ENCODE peak calls at places on chromosomes 1 and 21, in ten cellular contexts. M, O, N, L, W, T, Z, J, B and P are unnamed samples.

GRCh38 chr1:23470282-23471070 is 13.5 kb downstream of the ASAP3 start:
- DNase-seq in M (no peak), O (no peak), N (no peak), L (peak; percentile 90), W (peak; percentile 81), T (peak; percentile 39), Z (no peak), J (no peak), B (no peak), P (peak; percentile 17)

GRCh38 chr1:22780696-22781095 is 70.1 kb downstream of the EPHB2 start:
- DNase-seq in M (peak; percentile 55), O (peak; percentile 13), N (no peak), L (no peak), W (peak; percentile 29), T (peak; percentile 81), Z (no peak), J (peak; percentile 32), B (no peak), P (no peak)

GRCh38 chr1:69700770-69701169 is 133.0 kb downstream of the LRRC7 start:
- DNase-seq in M (no peak), O (no peak), N (no peak), L (no peak), W (peak; percentile 19), T (no peak), Z (no peak), J (no peak), B (no peak), P (no peak)

GRCh38 chr1:54374766-54375165 is 31.4 kb downstream of the SSBP3 start:
- DNase-seq in M (no peak), O (no peak), N (no peak), L (no peak), W (no peak), T (no peak), Z (no peak), J (no peak), B (no peak), P (no peak)

GRCh38 chr1:201731592-201731991 is 97.4 kb upstream of the IPO9 start:
- DNase-seq in M (no peak), O (no peak), N (no peak), L (no peak), W (no peak), T (no peak), Z (no peak), J (no peak), B (no peak), P (no peak)

GRCh38 chr1:33905241-33905640 is 41.4 kb downstream of the HMGB4 start:
- DNase-seq in M (no peak), O (no peak), N (no peak), L (no peak), W (no peak), T (no peak), Z (no peak), J (no peak), B (no peak), P (no peak)

GRCh38 chr1:192399161-192399560 is 82.4 kb downstream of the RGS21 start:
- DNase-seq in M (no peak), O (no peak), N (no peak), L (no peak), W (no peak), T (no peak), Z (no peak), J (no peak), B (no peak), P (no peak)

GRCh38 chr1:225834417-225835329 is 24.7 kb downstream of the EPHX1 start:
- DNase-seq in M (peak; percentile 33), O (no peak), N (peak; percentile 92), L (peak; percentile 68), W (no peak), T (no peak), Z (peak; percentile 82), J (no peak), B (no peak), P (no peak)

GRCh38 chr1:65265296-65266271 is 43.8 kb upstream of the DNAJC6 start:
- DNase-seq in M (no peak), O (no peak), N (no peak), L (no peak), W (peak; percentile 81), T (no peak), Z (peak; percentile 55), J (peak; percentile 34), B (peak; percentile 23), P (peak; percentile 32)

GRCh38 chr1:232587141-232588008 is 42.6 kb downstream of the SIPA1L2 start:
- DNase-seq in M (no peak), O (no peak), N (no peak), L (no peak), W (no peak), T (no peak), Z (no peak), J (no peak), B (no peak), P (no peak)

GRCh38 chr1:87077959-87078673 is 163.7 kb downstream of the HS2ST1 start:
- DNase-seq in M (no peak), O (no peak), N (no peak), L (no peak), W (no peak), T (no peak), Z (no peak), J (no peak), B (no peak), P (no peak)

GRCh38 chr1:206739411-206740076 is 31.0 kb upstream of the IL19 start:
- DNase-seq in M (peak; percentile 41), O (no peak), N (no peak), L (no peak), W (peak; percentile 69), T (no peak), Z (no peak), J (no peak), B (no peak), P (no peak)

GRCh38 chr21:46160563-46161179 is 5.3 kb upstream of the FTCD start:
- DNase-seq in M (no peak), O (no peak), N (no peak), L (no peak), W (no peak), T (no peak), Z (no peak), J (no peak), B (no peak), P (no peak)

GRCh38 chr1:100950311-100950710 is 54.4 kb downstream of the SLC30A7 start:
- DNase-seq in M (no peak), O (no peak), N (no peak), L (no peak), W (no peak), T (no peak), Z (no peak), J (no peak), B (no peak), P (no peak)

GRCh38 chr1:197391303-197392226 is 123.5 kb downstream of the CRB1 start:
- DNase-seq in M (no peak), O (no peak), N (no peak), L (peak; percentile 1), W (peak; percentile 24), T (no peak), Z (no peak), J (no peak), B (no peak), P (no peak)

GRCh38 chr1:162855461-162856150 is 5.4 kb downstream of the CCDC190 start:
- DNase-seq in M (no peak), O (no peak), N (no peak), L (peak; percentile 59), W (peak; percentile 75), T (no peak), Z (no peak), J (no peak), B (no peak), P (no peak)

GRCh38 chr1:23478896-23479790 is 4.8 kb downstream of the ASAP3 start:
- DNase-seq in M (peak; percentile 48), O (no peak), N (peak; percentile 75), L (peak; percentile 66), W (peak; percentile 29), T (peak; percentile 36), Z (no peak), J (no peak), B (no peak), P (peak; percentile 58)

GRCh38 chr1:32223683-32224082 is 1.5 kb downstream of the EIF3I start:
- DNase-seq in M (no peak), O (no peak), N (no peak), L (no peak), W (no peak), T (no peak), Z (no peak), J (no peak), B (no peak), P (no peak)

GRCh38 chr1:207711285-207711684 is 40.6 kb upstream of the CD46 start:
- DNase-seq in M (peak; percentile 10), O (no peak), N (no peak), L (no peak), W (peak; percentile 21), T (no peak), Z (no peak), J (no peak), B (no peak), P (no peak)

GRCh38 chr1:12475158-12475934 is 142.7 kb downstream of the DHRS3 start:
- DNase-seq in M (no peak), O (no peak), N (no peak), L (no peak), W (no peak), T (no peak), Z (no peak), J (no peak), B (no peak), P (no peak)

GRCh38 chr1:2091611-2092604 is 41.7 kb downstream of the PRKCZ start:
- DNase-seq in M (no peak), O (no peak), N (no peak), L (no peak), W (peak; percentile 32), T (no peak), Z (no peak), J (peak; percentile 49), B (peak; percentile 30), P (peak; percentile 78)

GRCh38 chr1:5911157-5911556 is 81.1 kb downstream of the NPHP4 start:
- DNase-seq in M (no peak), O (no peak), N (no peak), L (no peak), W (no peak), T (no peak), Z (no peak), J (no peak), B (no peak), P (no peak)

GRCh38 chr21:35559128-35559831 is 501.0 kb downstream of the SETD4 start:
- DNase-seq in M (peak; percentile 51), O (no peak), N (peak; percentile 73), L (peak; percentile 97), W (peak; percentile 97), T (peak; percentile 80), Z (no peak), J (no peak), B (no peak), P (no peak)

GRCh38 chr1:212609701-212610574 is 1.4 kb downstream of the ATF3 start:
- DNase-seq in M (no peak), O (no peak), N (no peak), L (no peak), W (peak; percentile 38), T (no peak), Z (no peak), J (no peak), B (no peak), P (no peak)

GRCh38 chr1:4109626-4109940 is 209.5 kb upstream of the C1orf174 start:
- DNase-seq in M (no peak), O (no peak), N (no peak), L (no peak), W (no peak), T (no peak), Z (no peak), J (no peak), B (no peak), P (no peak)

GRCh38 chr1:211340622-211341487 is 14.2 kb downstream of the TRAF5 start:
- DNase-seq in M (no peak), O (no peak), N (no peak), L (no peak), W (no peak), T (no peak), Z (no peak), J (no peak), B (no peak), P (no peak)

GRCh38 chr1:234656981-234657651 is 47.1 kb upstream of the IRF2BP2 start:
- DNase-seq in M (peak; percentile 84), O (peak; percentile 98), N (peak; percentile 66), L (peak; percentile 96), W (peak; percentile 95), T (peak; percentile 83), Z (no peak), J (no peak), B (no peak), P (no peak)

GRCh38 chr1:245177071-245177900 is 22.5 kb downstream of the KIF26B start:
- DNase-seq in M (no peak), O (no peak), N (no peak), L (no peak), W (no peak), T (no peak), Z (no peak), J (no peak), B (no peak), P (no peak)